ENCODE peak calls at places on chromosome 7, in seven cellular contexts. W is Calu3, O is cardiac muscle cell, V is HFFc6, M is fibroblast of lung, R is neural crest cell, E is RWPE1. I is an unnamed sample.

GRCh38 chr7:141785711-141786552 is 4.1 kb upstream of the TAS2R5 start:
- DNase-seq in W (peak), O (peak), V (peak), M (peak), R (no peak), E (peak), I (peak)

GRCh38 chr7:44378744-44379143 is 53.4 kb upstream of the CAMK2B start:
- DNase-seq in W (peak), O (peak), V (peak), M (peak), R (no peak), E (peak), I (no peak)

GRCh38 chr7:52779004-52779403 is 256.4 kb upstream of the POM121L12 start:
- DNase-seq in W (no peak), O (no peak), V (no peak), M (no peak), R (no peak), E (no peak), I (no peak)

GRCh38 chr7:156160811-156161210 is 348.5 kb upstream of the SHH start:
- DNase-seq in W (peak), O (no peak), V (no peak), M (no peak), R (peak), E (no peak), I (peak)

GRCh38 chr7:20229652-20230500 is 12.7 kb upstream of the MACC1 start:
- DNase-seq in W (no peak), O (peak), V (peak), M (peak), R (no peak), E (peak), I (no peak)

GRCh38 chr7:44767134-44767911 is 18.7 kb downstream of the ZMIZ2 start:
- DNase-seq in W (no peak), O (no peak), V (no peak), M (no peak), R (no peak), E (no peak), I (no peak)

GRCh38 chr7:18531539-18531938 is 36.0 kb downstream of the HDAC9 start:
- DNase-seq in W (no peak), O (no peak), V (no peak), M (no peak), R (no peak), E (no peak), I (no peak)

GRCh38 chr7:102974366-102975236 is 61.8 kb downstream of the LRRC17 start:
- DNase-seq in W (no peak), O (no peak), V (no peak), M (no peak), R (no peak), E (no peak), I (no peak)

GRCh38 chr7:19663816-19664531 is 44.9 kb downstream of the POLR1F start:
- DNase-seq in W (no peak), O (no peak), V (no peak), M (no peak), R (no peak), E (peak), I (no peak)

GRCh38 chr7:31906479-31907171 is 163.6 kb downstream of the PDE1C start:
- DNase-seq in W (no peak), O (no peak), V (no peak), M (no peak), R (no peak), E (no peak), I (no peak)

GRCh38 chr7:139811106-139811505 is 18.0 kb upstream of the TBXAS1 start:
- DNase-seq in W (no peak), O (no peak), V (no peak), M (no peak), R (no peak), E (no peak), I (no peak)

GRCh38 chr7:17184805-17185689 is 113.4 kb upstream of the AHR start:
- DNase-seq in W (no peak), O (no peak), V (peak), M (peak), R (no peak), E (no peak), I (no peak)

GRCh38 chr7:80133361-80134104 is 1.1 kb upstream of the GNAI1 start:
- DNase-seq in W (peak), O (no peak), V (peak), M (no peak), R (no peak), E (peak), I (no peak)

DNA sequence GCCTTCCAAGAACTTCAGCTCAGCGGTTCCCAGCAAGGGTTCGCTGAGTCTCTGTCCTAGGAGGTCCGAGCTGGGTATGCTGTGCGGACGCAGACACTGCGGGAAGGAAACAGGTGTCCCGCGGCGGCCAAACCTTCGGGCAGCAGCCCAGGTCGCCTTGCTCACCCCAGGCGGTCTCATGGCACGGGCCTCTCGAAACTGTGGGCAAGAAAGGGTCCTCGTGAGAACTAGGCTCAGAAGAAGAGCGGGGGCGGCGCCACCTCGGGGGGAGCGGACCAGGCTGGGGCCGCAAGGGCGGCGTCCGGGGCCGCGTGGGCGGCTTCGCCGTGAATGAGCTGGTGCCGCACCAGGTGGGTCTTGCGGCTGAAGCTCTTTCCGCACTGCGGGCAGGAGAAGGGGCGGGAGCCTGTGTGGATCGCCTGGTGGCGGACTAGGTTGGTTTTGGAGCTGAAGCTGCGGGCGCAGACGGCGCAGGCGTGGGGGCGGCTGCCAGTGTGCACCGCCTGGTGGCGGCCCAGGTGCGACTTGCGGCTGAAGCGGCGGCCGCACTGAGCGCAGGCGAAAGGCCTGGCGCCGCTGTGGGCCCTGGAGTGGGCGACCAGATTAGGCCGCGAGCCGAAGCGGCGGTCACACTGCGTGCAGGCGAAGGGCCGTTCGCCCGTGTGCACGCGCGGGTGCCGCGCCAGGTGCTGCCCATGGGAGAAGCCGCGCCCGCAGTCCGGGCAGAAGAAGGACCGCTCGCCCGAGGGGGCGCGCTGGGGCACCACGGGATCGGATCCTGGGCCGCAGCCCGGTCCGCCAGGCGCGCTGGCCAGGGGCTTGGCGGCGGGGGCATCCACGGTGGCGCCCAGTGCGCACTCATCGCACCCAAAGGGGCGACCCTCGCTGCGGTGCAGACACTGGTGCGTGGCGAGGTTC is 8.6 kb downstream of the ZNF467 start:
- DNase-seq in W (no peak), O (no peak), V (no peak), M (no peak), R (no peak), E (peak), I (peak)
- TF ChIP-seq CTCF in W (no peak), O (no peak), V (no peak), M (no peak), R (peak), E (no peak), I (peak)

DNA sequence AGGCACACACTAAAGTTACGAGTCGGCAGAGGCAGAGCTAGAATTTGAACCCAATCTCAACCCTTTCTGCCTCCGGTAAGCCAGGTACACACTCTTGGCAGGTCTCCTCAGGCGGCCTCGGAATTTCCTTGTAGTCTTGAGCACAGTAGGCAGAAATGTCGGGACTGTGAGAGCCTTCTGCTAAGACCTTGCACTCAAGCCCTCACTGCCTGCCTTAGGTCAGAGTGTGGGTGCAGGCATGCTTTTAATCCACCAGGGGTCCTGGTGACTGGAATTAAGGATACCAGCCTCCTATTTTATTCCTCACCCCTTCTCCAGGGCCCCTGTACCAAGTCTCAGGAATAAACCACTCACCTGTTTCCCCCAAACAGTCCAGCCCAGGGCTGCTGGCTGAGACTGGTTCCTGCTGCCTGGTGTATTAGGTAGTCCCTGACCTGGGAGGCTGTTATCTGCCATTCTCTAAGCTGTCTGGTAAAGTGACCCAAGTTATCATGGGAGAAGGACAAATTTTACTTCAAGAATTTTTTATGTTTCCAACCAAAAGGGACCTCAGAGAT is 855 bp downstream of the ATP6V1F start:
- DNase-seq in W (peak), O (peak), V (peak), M (peak), R (peak), E (peak), I (peak)
- TF ChIP-seq CTCF in W (peak), O (peak), V (peak), M (peak), R (peak), E (peak), I (peak)

GRCh38 chr7:129680400-129680799 is 68.9 kb downstream of the NRF1 start:
- DNase-seq in W (no peak), O (no peak), V (no peak), M (no peak), R (no peak), E (no peak), I (no peak)

GRCh38 chr7:129688503-129689222 is 77.1 kb downstream of the NRF1 start:
- DNase-seq in W (no peak), O (no peak), V (no peak), M (peak), R (no peak), E (no peak), I (no peak)

GRCh38 chr7:129686063-129686462 is 74.5 kb downstream of the NRF1 start:
- DNase-seq in W (no peak), O (no peak), V (no peak), M (no peak), R (no peak), E (no peak), I (no peak)

GRCh38 chr7:129689995-129690581 is 78.6 kb downstream of the NRF1 start:
- DNase-seq in W (no peak), O (no peak), V (no peak), M (no peak), R (no peak), E (no peak), I (no peak)

DNA sequence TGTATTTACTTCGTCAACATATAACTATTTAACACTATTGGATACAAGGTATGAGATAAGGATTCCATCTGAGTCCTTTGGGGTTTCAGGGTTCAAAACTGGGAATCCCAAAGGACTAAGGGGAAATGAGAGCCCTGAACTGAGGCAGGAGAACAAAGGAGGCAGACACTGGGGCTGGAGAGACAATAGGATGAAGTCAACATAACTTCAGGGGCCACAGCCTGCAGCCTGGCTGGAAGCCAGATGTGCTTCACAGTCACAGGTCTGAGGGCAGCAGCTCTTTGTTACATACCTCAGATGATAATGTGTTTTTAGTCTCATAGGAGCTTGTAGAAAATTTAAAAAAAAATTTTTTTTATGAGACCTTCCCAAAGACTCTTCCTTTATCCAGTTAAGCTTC is 73.3 kb downstream of the NRF1 start:
- DNase-seq in W (no peak), O (peak), V (no peak), M (no peak), R (no peak), E (no peak), I (no peak)
- TF ChIP-seq CTCF in W (no peak), O (no peak), V (no peak), M (no peak), R (no peak), E (no peak), I (no peak)

DNA sequence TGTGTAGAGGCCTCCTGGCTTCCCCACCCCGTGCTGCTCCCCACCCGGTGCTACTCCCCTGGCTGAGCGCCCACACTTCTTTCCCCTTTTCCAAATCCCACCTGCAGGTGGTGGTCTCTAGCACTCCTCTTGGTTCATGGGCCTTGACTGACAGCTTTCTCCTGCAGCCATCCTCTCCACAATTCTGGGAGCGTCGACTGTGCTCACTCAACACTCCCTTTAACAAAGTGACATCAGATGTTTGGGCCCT is 602.8 kb downstream of the PTPRN2 start:
- DNase-seq in W (no peak), O (no peak), V (no peak), M (no peak), R (no peak), E (no peak), I (no peak)
- TF ChIP-seq CTCF in W (no peak), O (no peak), V (no peak), M (no peak), R (no peak), E (no peak), I (no peak)

GRCh38 chr7:70587739-70588138 is 544.2 kb upstream of the GALNT17 start:
- DNase-seq in W (no peak), O (no peak), V (no peak), M (no peak), R (no peak), E (no peak), I (no peak)

GRCh38 chr7:70588151-70588550 is 543.8 kb upstream of the GALNT17 start:
- DNase-seq in W (no peak), O (no peak), V (no peak), M (no peak), R (no peak), E (no peak), I (no peak)

GRCh38 chr7:70589590-70589989 is 542.4 kb upstream of the GALNT17 start:
- DNase-seq in W (no peak), O (no peak), V (no peak), M (no peak), R (no peak), E (no peak), I (no peak)

GRCh38 chr7:70589010-70589409 is 542.9 kb upstream of the GALNT17 start:
- DNase-seq in W (no peak), O (no peak), V (no peak), M (no peak), R (no peak), E (no peak), I (no peak)

DNA sequence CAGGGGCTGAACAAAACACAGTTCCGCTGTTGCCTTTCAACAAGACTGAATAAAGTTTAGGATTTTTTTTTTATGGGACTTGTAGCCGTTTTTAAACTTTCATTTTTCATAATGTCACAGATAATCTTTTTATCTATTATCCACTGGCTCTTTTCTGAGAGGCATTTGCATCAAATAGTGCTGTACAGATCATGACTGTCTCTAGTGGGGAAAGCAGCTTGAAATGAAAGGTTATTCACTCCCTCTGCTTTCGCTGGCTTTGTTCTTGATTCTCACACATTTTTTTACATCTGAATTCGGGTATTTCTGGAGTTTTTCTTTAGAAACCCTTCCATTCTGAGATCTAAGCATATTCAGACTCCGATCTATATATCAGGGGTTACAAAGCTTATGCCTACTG is 543.3 kb upstream of the GALNT17 start:
- DNase-seq in W (no peak), O (no peak), V (no peak), M (no peak), R (no peak), E (no peak), I (no peak)
- TF ChIP-seq CTCF in W (no peak), O (no peak), V (no peak), M (no peak), R (no peak), E (no peak), I (no peak)